ENCODE peak calls at places on chromosomes 2 and 18, in seven cellular contexts. J is A549, G is HCT116, V is GM23338, Y is SK-N-SH, U is HepG2, P is K562. T is an unnamed sample.

GRCh38 chr2:30147196-30147714 is 448 bp downstream of the YPEL5 start:
- DNase-seq in J (no peak), G (no peak), V (no peak), Y (no peak), U (no peak), P (peak), T (peak)

GRCh38 chr2:227163998-227164744 is at the start of the genes COL4A3 and COL4A4:
- DNase-seq in J (peak), G (peak), V (peak), Y (peak), U (no peak), P (no peak), T (no peak)

GRCh38 chr2:233449921-233450853 is 95.9 kb downstream of the DGKD start:
- DNase-seq in J (no peak), G (no peak), V (no peak), Y (no peak), U (no peak), P (no peak), T (no peak)

GRCh38 chr2:169815849-169816248 is 8.9 kb downstream of the METTL5 start:
- DNase-seq in J (peak), G (no peak), V (no peak), Y (no peak), U (peak), P (no peak), T (no peak)

GRCh38 chr2:120528693-120529076 is 182.7 kb downstream of the INHBB start:
- DNase-seq in J (no peak), G (no peak), V (no peak), Y (no peak), U (no peak), P (no peak), T (no peak)

GRCh38 chr2:210481601-210482124 is 5.1 kb upstream of the LANCL1 start:
- DNase-seq in J (no peak), G (no peak), V (peak), Y (no peak), U (no peak), P (no peak), T (no peak)

GRCh38 chr2:191677091-191677645 is 768 bp upstream of the NABP1 start:
- DNase-seq in J (peak), G (no peak), V (peak), Y (peak), U (peak), P (peak), T (peak)

GRCh38 chr2:153532160-153532559 is 53.6 kb upstream of the RPRM start:
- DNase-seq in J (no peak), G (no peak), V (no peak), Y (no peak), U (no peak), P (no peak), T (no peak)

GRCh38 chr2:197838036-197838435 is 33.6 kb downstream of the PLCL1 start:
- DNase-seq in J (no peak), G (no peak), V (no peak), Y (no peak), U (no peak), P (no peak), T (no peak)

GRCh38 chr2:64498438-64498837 is 25.7 kb upstream of the AFTPH start:
- DNase-seq in J (no peak), G (no peak), V (no peak), Y (no peak), U (no peak), P (no peak), T (no peak)

GRCh38 chr2:172380436-172381274 is 46.7 kb upstream of the ITGA6 start:
- DNase-seq in J (no peak), G (no peak), V (peak), Y (no peak), U (peak), P (no peak), T (peak)

GRCh38 chr18:23668731-23669130 is 6.0 kb upstream of the ANKRD29 start:
- DNase-seq in J (no peak), G (no peak), V (peak), Y (no peak), U (no peak), P (no peak), T (no peak)

GRCh38 chr2:176729706-176730569 is 460.7 kb downstream of the MTX2 start:
- DNase-seq in J (no peak), G (no peak), V (no peak), Y (peak), U (no peak), P (no peak), T (no peak)

GRCh38 chr18:62586148-62586774 is 63.4 kb downstream of the ZCCHC2 start:
- DNase-seq in J (peak), G (peak), V (peak), Y (peak), U (peak), P (peak), T (peak)

GRCh38 chr2:43239981-43240761 is 13.8 kb upstream of the ZFP36L2 start:
- DNase-seq in J (no peak), G (no peak), V (peak), Y (no peak), U (no peak), P (peak), T (no peak)

GRCh38 chr2:160411167-160411566 is 82.4 kb downstream of the RBMS1 start:
- DNase-seq in J (no peak), G (no peak), V (no peak), Y (no peak), U (no peak), P (no peak), T (peak)

GRCh38 chr2:220670461-220670979 is 901.6 kb downstream of the EPHA4 start:
- DNase-seq in J (no peak), G (no peak), V (no peak), Y (no peak), U (no peak), P (no peak), T (no peak)

GRCh38 chr2:75560022-75560767 is 544 bp downstream of the EVA1A start:
- DNase-seq in J (peak), G (no peak), V (peak), Y (peak), U (no peak), P (no peak), T (no peak)

GRCh38 chr18:63878343-63878742 is 9.2 kb upstream of the SERPINB2 start:
- DNase-seq in J (no peak), G (no peak), V (no peak), Y (no peak), U (no peak), P (no peak), T (peak)

GRCh38 chr2:43414586-43415125 is 181.2 kb downstream of the THADA start:
- DNase-seq in J (no peak), G (no peak), V (no peak), Y (no peak), U (no peak), P (no peak), T (no peak)

GRCh38 chr2:152433289-152433688 is 98.3 kb downstream of the FMNL2 start:
- DNase-seq in J (no peak), G (no peak), V (no peak), Y (no peak), U (no peak), P (no peak), T (no peak)

GRCh38 chr2:80075719-80076118 is 228.8 kb downstream of the LRRTM1 start:
- DNase-seq in J (no peak), G (no peak), V (no peak), Y (no peak), U (no peak), P (no peak), T (no peak)

GRCh38 chr2:111905990-111906735 is 7.8 kb downstream of the MERTK start:
- DNase-seq in J (no peak), G (no peak), V (no peak), Y (no peak), U (no peak), P (peak), T (no peak)

GRCh38 chr18:21085579-21086161 is 25.9 kb downstream of the ROCK1 start:
- DNase-seq in J (no peak), G (no peak), V (no peak), Y (no peak), U (no peak), P (no peak), T (no peak)

DNA sequence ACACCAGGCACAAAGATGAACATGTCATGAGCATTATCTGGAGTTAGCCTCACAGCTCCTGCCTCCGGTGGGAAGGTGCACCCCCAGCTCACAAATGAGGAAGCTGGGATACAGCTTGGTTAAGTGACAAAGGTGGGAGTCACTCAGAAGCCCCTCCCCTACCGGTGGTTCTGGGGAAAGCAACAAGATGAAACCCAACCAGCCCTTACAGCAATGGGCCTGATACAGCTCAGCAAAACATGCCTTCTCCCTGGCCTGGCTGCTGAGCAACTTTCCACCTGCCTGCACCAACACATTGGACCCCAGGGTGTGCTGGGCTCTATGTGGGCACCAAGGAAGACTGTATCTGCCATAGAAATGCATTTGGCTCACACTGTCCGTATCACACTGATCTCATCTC is 113.2 kb downstream of the GYPC start:
- DNase-seq in J (no peak), G (no peak), V (no peak), Y (no peak), U (no peak), P (peak), T (no peak)
- TF ChIP-seq REST in J (no peak), G (no peak), V (no peak), Y (no peak), U (no peak), P (no peak), T (no peak)

GRCh38 chr2:202052235-202052634 is 18.6 kb downstream of the FZD7 start:
- DNase-seq in J (no peak), G (no peak), V (no peak), Y (no peak), U (no peak), P (no peak), T (no peak)
- H3K27ac ChIP-seq in J (no peak), G (no peak), V (no peak), Y (peak), U (no peak), P (no peak), T (no peak)

GRCh38 chr2:179031731-179032408 is 18.1 kb downstream of the CCDC141 start:
- DNase-seq in J (no peak), G (no peak), V (peak), Y (no peak), U (no peak), P (no peak), T (no peak)
- TF ChIP-seq REST in J (no peak), G (no peak), V (no peak), Y (no peak), U (no peak), P (no peak), T (no peak)

GRCh38 chr2:74549685-74549971 is 4.1 kb downstream of the LOXL3 start:
- DNase-seq in J (no peak), G (no peak), V (no peak), Y (peak), U (no peak), P (no peak), T (no peak)

GRCh38 chr2:74550231-74550630 is 3.5 kb downstream of the LOXL3 start:
- DNase-seq in J (no peak), G (no peak), V (no peak), Y (no peak), U (no peak), P (no peak), T (no peak)

GRCh38 chr2:74552914-74553811 is 579 bp downstream of the LOXL3 start:
- DNase-seq in J (no peak), G (no peak), V (peak), Y (peak), U (no peak), P (no peak), T (no peak)

GRCh38 chr2:74551942-74552913 is 1.5 kb downstream of the LOXL3 start:
- DNase-seq in J (no peak), G (no peak), V (no peak), Y (no peak), U (no peak), P (no peak), T (no peak)

GRCh38 chr2:74551530-74551929 is 2.2 kb downstream of the LOXL3 start:
- DNase-seq in J (no peak), G (no peak), V (no peak), Y (no peak), U (no peak), P (no peak), T (no peak)
- H3K27ac ChIP-seq in J (no peak), G (no peak), V (no peak), Y (no peak), U (no peak), P (no peak), T (no peak)

GRCh38 chr18:50298443-50299284 is 11.2 kb upstream of the CXXC1 start:
- DNase-seq in J (no peak), G (no peak), V (peak), Y (no peak), U (no peak), P (no peak), T (no peak)
- TF ChIP-seq REST in J (no peak), G (no peak), V (no peak), Y (no peak), U (no peak), P (no peak), T (no peak)

DNA sequence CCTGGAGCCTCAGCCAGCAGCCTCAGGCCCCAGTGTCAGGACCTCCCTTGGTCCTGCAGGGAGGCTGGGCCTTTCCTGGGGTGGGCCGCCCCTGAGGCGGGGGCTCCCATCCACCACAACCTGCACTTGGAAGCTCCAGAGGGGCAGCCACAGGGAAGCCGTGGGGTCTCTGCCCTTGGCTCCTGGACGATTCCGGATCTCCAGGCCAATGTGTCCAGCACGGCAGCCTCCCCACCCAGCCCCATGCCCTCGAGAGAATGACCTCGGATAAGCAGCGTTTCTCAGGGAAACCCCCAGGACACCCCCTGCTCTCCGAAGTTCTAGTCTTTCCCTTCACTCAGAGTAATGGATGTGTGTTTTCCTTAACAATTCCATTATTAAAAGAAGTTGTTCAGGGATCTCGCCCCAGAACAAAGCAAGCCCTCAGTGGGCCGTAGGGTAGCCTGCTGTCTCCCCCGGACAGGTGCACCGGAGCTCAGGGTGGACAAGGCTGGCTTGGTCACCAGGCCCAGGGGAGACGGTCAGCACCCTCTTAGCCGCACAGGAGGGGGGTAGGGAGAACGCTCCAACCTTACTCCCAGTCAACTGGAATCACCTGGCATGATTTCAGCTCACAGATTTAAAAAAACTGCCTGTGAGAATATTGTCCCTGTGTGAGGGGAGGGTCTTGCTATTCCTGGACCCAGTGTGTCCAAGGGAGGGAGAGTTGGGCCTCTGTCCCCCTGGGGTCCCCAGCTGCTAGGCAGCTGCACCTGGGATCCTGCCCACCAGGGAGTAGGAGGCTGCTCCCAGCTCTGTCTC is 72.2 kb upstream of the OTOS start:
- DNase-seq in J (no peak), G (no peak), V (no peak), Y (no peak), U (no peak), P (no peak), T (no peak)
- H3K27ac ChIP-seq in J (no peak), G (no peak), V (no peak), Y (no peak), U (no peak), P (no peak), T (no peak)

GRCh38 chr18:4319738-4320677 is 135.1 kb downstream of the DLGAP1 start:
- DNase-seq in J (no peak), G (no peak), V (no peak), Y (no peak), U (no peak), P (no peak), T (no peak)
- TF ChIP-seq REST in J (no peak), G (no peak), V (no peak), Y (no peak), U (no peak), P (no peak), T (no peak)

GRCh38 chr2:109447811-109448210 is 166.0 kb downstream of the SEPTIN10 start:
- DNase-seq in J (no peak), G (no peak), V (no peak), Y (peak), U (no peak), P (no peak), T (no peak)

GRCh38 chr2:109446531-109447131 is 167.1 kb downstream of the SEPTIN10 start:
- DNase-seq in J (no peak), G (no peak), V (no peak), Y (peak), U (no peak), P (no peak), T (no peak)

GRCh38 chr2:109442715-109443319 is 170.9 kb downstream of the SEPTIN10 start:
- DNase-seq in J (no peak), G (no peak), V (no peak), Y (no peak), U (no peak), P (no peak), T (no peak)

GRCh38 chr2:109447251-109447661 is 166.5 kb downstream of the SEPTIN10 start:
- DNase-seq in J (no peak), G (no peak), V (no peak), Y (peak), U (no peak), P (no peak), T (no peak)

GRCh38 chr2:109444916-109445315 is 168.8 kb downstream of the SEPTIN10 start:
- DNase-seq in J (no peak), G (no peak), V (no peak), Y (no peak), U (no peak), P (no peak), T (no peak)
- H3K27ac ChIP-seq in J (no peak), G (no peak), V (no peak), Y (no peak), U (no peak), P (no peak), T (no peak)

T was measured in HL-60.